ENCODE peak calls at places on chromosomes 12 and 14, in five cellular contexts. G, E, B, A and L are unnamed samples.

GRCh38 chr12:84822541-84822940 is 90.1 kb downstream of the SLC6A15 start:
- DNase-seq in G (no peak), E (no peak), B (no peak), A (no peak), L (no peak)

GRCh38 chr14:90168425-90169105 is 87.8 kb upstream of the PSMC1 start:
- DNase-seq in G (no peak), E (no peak), B (no peak), A (no peak), L (no peak)

GRCh38 chr14:34496679-34497513 is 34.9 kb upstream of the SPTSSA start:
- DNase-seq in G (peak), E (peak), B (peak), A (no peak), L (no peak)

GRCh38 chr14:80313806-80314205 is 102.5 kb upstream of the DIO2 start:
- DNase-seq in G (no peak), E (no peak), B (no peak), A (no peak), L (no peak)

GRCh38 chr14:99174081-99174851 is 97.7 kb downstream of the BCL11B start:
- DNase-seq in G (no peak), E (no peak), B (no peak), A (no peak), L (no peak)

GRCh38 chr14:99809864-99810854 is 16.9 kb downstream of the EML1 start:
- DNase-seq in G (peak), E (peak), B (no peak), A (no peak), L (no peak)

GRCh38 chr12:104555650-104556049 is 98.9 kb downstream of the CHST11 start:
- DNase-seq in G (no peak), E (no peak), B (no peak), A (no peak), L (no peak)

GRCh38 chr12:9204380-9204779 is 3.8 kb downstream of the PZP start:
- DNase-seq in G (no peak), E (no peak), B (no peak), A (no peak), L (no peak)

GRCh38 chr14:100914597-100915021 is 11.1 kb upstream of the RTL1 start:
- DNase-seq in G (no peak), E (no peak), B (no peak), A (no peak), L (no peak)

GRCh38 chr14:96632363-96632758 is 130.2 kb downstream of the PAPOLA start:
- DNase-seq in G (no peak), E (no peak), B (no peak), A (no peak), L (no peak)

GRCh38 chr14:66508846-66509621 is 1.1 kb downstream of the GPHN start:
- DNase-seq in G (no peak), E (peak), B (peak), A (peak), L (peak)

GRCh38 chr14:65632487-65632886 is 220.0 kb downstream of the FUT8 start:
- DNase-seq in G (no peak), E (no peak), B (no peak), A (no peak), L (no peak)

GRCh38 chr12:64232201-64232600 is 10.1 kb upstream of the KICS2 start:
- DNase-seq in G (no peak), E (no peak), B (no peak), A (no peak), L (no peak)

GRCh38 chr12:64237382-64237781 is 15.3 kb upstream of the KICS2 start:
- DNase-seq in G (peak), E (no peak), B (no peak), A (no peak), L (no peak)

GRCh38 chr12:64240781-64241180 is 18.7 kb upstream of the KICS2 start:
- DNase-seq in G (peak), E (no peak), B (no peak), A (no peak), L (no peak)

DNA sequence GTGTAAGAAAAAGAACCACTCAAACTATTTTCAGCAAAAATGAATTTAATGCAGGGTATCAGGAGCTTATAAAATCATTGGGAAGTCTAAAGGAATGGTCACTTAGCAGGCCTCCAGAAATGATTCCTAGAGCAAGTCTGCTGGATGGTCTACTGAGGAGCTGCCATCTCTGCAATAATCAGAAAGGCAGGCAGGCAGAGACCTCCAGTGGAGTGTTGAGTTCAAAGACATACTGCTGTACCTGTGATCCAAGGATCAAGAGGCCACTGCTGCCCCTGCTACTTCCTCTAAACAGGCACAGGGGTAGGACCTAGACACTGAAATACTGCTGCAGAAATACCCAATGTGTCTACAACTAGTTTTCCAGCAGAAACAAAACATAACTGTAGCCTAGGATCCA is 14.5 kb upstream of the KICS2 start:
- DNase-seq in G (no peak), E (peak), B (no peak), A (no peak), L (no peak)
- TF ChIP-seq FOXM1 in G (no peak), E (no peak), B (no peak), A (no peak), L (no peak)

DNA sequence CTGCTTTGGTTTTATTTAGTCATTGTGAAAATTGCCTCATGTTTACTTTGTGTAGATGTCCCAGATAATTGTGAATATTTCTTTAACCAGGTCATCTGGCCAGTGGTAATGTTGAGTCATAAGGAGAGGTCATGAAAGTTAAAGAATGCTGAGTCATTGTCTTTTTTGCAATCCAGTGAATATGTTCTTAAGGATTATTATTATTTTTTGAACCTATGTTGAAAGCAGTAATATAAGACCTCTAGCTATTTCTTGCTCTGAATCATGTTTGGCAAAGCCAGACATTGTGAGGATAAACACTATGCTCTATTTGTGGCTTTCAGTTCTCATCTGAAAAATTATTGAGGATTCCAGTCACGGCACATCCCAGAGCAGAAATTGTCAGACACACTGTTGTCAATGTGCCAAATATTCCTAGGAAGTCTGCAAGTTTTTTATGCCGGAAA is 369.5 kb downstream of the ATP23 start:
- DNase-seq in G (peak), E (no peak), B (peak), A (no peak), L (no peak)
- TF ChIP-seq FOXM1 in G (no peak), E (peak), B (no peak), A (no peak), L (no peak)

DNA sequence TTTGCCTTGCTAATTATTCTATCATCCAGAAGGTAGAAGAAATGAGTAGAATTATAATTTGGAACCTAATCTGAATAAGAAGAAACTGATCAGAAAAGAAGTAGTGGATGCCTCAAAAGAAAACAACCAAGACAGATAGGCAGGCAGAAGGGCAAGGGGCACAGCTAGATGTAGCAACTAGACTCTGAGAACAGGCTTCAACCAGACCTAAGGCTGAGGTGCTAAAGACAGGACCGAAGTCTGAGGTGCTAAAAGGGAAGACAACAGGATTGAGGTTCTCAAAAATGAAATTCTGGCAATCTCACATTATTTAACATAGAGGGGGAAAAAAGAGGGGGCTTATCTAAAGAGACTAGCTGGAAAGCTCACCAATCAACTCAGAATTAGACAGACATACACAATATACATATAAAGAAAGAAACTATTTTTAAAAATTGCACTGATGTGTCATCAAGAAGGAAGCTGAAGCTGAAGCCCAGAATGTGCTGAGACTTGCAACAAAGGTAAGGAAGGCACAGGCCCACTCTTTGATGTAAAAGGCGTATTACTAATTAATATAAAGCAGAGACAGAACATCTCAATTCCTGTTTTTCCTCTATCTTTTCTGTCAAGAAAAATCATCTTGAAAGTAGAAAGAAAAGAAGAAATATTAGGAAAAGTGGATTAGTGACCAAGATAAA is 43.8 kb upstream of the CSRNP2 start:
- DNase-seq in G (no peak), E (no peak), B (no peak), A (no peak), L (no peak)
- TF ChIP-seq FOXM1 in G (no peak), E (no peak), B (no peak), A (no peak), L (no peak)

DNA sequence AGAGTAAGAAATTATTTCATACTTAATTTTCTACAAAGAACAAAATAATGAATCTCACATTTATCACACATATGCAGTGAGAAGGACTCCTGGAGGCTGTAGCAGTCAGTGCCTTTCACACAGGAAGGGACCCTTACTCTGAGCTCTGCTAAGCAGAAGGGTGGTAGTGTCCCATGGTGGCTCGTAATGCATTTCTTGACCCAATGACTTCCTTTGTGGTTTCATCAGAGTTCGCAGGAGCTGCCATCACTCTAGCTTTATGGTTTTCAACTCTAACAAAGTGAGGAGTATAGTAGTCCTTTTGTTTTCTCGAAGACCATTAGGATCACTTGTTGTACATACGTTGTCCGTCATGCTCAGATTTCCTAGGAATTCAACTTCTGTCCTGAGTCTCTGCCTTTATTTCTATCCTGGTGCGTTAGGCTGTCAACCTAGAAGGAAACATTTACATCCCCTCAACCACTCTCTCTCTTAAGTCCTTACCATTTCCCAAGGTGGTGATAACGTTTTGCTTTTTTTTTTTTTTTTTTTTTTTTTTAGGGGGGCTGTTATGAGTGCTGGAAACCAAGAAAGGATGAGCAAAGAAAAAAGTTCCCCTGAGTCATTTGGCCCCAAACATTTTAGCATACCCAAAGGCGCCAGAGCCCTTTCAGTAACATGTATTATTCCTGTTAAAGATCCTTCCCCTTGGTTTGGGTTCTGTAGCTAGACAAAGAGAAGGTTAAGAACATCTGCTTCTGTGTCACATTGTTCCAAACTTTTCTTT is 37.2 kb downstream of the GABARAPL1 start:
- DNase-seq in G (no peak), E (no peak), B (no peak), A (no peak), L (no peak)
- TF ChIP-seq FOXM1 in G (no peak), E (no peak), B (no peak), A (peak), L (no peak)

DNA sequence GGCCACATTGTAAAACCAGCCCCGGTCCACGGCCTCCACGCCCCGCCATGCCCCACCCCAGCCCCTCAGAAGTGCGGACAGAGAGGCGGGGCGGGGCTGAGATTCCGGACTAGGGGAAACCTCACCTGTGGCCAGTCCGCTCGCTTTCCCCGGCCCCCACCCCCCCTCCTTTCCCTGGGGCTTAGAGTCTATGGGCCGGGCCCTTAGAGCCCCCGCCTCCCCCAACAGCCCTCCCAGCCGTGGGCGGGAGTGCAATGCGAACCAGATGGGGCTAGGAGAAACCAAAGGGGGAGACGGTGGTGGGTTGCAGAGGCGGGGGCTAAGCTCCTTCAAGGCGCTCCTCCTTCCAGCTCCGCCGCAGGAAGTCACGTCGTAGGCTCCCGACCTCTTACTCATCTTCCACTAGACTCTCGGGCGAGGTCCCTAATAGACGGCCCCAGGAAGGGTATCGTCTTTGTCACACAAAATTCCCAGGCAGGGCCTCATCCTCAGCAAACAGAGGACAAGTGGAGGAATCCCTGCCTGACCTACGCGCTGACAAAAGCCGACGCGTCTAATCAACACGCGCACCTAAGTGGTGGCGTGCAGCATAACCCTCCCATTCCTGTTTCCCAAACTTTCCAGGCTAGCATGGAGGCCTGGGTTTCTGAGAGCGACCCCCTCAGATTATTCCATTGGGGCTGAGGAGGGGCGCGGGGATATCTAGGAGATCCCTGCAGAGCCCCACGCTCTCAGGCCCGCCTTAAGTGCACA is 1.0 kb upstream of the NAB2 start:
- DNase-seq in G (peak), E (peak), B (peak), A (peak), L (peak)
- TF ChIP-seq FOXM1 in G (no peak), E (no peak), B (no peak), A (no peak), L (no peak)

GRCh38 chr14:45893127-45893526 is 640.1 kb upstream of the MIS18BP1 start:
- DNase-seq in G (no peak), E (no peak), B (no peak), A (no peak), L (no peak)

GRCh38 chr14:45891417-45892080 is 638.5 kb upstream of the MIS18BP1 start:
- DNase-seq in G (no peak), E (no peak), B (no peak), A (no peak), L (peak)
- TF ChIP-seq FOXM1 in G (no peak), E (no peak), B (no peak), A (no peak), L (no peak)

DNA sequence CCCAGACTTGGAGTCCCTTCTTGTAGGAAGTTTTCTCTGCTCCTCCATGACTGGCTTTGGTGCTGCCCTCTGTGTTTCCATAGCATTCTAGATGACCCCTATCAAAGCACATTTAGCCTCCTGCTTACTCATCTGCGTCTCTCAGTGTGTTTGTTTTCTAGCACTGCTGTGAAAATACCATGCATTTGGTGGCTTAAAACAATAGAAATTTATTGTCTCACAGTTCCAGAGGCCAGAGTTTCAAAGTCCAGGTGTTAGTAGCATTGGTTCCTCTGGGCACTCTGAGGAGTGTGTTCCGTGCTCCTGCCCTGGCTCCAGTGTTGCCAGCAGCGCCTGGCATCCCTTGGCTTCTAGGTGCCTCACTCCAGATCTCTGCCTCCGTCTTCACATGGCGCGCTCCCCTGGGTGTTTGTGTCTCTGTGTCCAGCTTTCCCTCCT is 86.1 kb downstream of the CACNA1C start:
- DNase-seq in G (no peak), E (no peak), B (no peak), A (no peak), L (no peak)
- TF ChIP-seq FOXM1 in G (no peak), E (no peak), B (no peak), A (no peak), L (no peak)

GRCh38 chr12:123269395-123269892 is 2.2 kb downstream of the CDK2AP1 start:
- DNase-seq in G (peak), E (peak), B (peak), A (no peak), L (no peak)

GRCh38 chr12:123271182-123271491 is 519 bp downstream of the CDK2AP1 start:
- DNase-seq in G (peak), E (peak), B (peak), A (no peak), L (peak)

GRCh38 chr12:123269980-123270379 is 1.7 kb downstream of the CDK2AP1 start:
- DNase-seq in G (peak), E (peak), B (no peak), A (no peak), L (no peak)

GRCh38 chr12:123268850-123269249 is 2.8 kb downstream of the CDK2AP1 start:
- DNase-seq in G (no peak), E (peak), B (no peak), A (no peak), L (no peak)

GRCh38 chr12:123270380-123271181 is 1.1 kb downstream of the CDK2AP1 start:
- DNase-seq in G (peak), E (peak), B (peak), A (no peak), L (peak)
- TF ChIP-seq FOXM1 in G (no peak), E (no peak), B (no peak), A (no peak), L (no peak)